ENCODE peak calls at places on chromosomes 12 and 14, in eight cellular contexts. T is transverse colon, K is cardiac fibroblast, J is heart right ventricle, H is HepG2, A is HCT116, B is heart left ventricle, Z is AG04450. E is an unnamed sample.

GRCh38 chr14:59274991-59275391 is 86.5 kb downstream of the DAAM1 start:
- DNase-seq in A (no peak), J (no peak), H (no peak), K (peak; percentile 35), Z (no peak), T (no peak), B (peak; percentile 27), E (no peak)

GRCh38 chr14:55351111-55351510 is 60.5 kb downstream of the ATG14 start:
- DNase-seq in K (no peak), J (no peak), B (no peak), A (no peak), Z (no peak), T (no peak), H (no peak), E (no peak)

GRCh38 chr14:53912121-53912520 is 44.5 kb downstream of the BMP4 start:
- DNase-seq in H (no peak), K (no peak), B (no peak), Z (no peak), T (no peak), J (no peak), A (no peak), E (no peak)

GRCh38 chr12:124497039-124497438 is 70.4 kb downstream of the NCOR2 start:
- DNase-seq in B (no peak), A (no peak), J (no peak), Z (no peak), T (no peak), H (no peak), K (peak; percentile 82), E (peak; percentile 84)

GRCh38 chr12:62684586-62685295 is 218.1 kb downstream of the MON2 start:
- DNase-seq in K (peak; percentile 83), H (no peak), Z (no peak), B (peak; percentile 71), A (no peak), J (peak; percentile 69), T (peak; percentile 27), E (peak; percentile 85)

GRCh38 chr14:38987781-38988180 is 115.3 kb downstream of the SEC23A start:
- DNase-seq in Z (no peak), A (no peak), B (no peak), T (no peak), J (no peak), K (no peak), H (no peak), E (no peak)

GRCh38 chr14:36768638-36769337 is 107.1 kb downstream of the PAX9 start:
- DNase-seq in J (no peak), B (no peak), K (no peak), H (no peak), T (no peak), Z (no peak), A (no peak), E (no peak)

GRCh38 chr12:108670066-108670631 is 36.5 kb upstream of the SELPLG start:
- DNase-seq in Z (no peak), B (no peak), J (no peak), T (no peak), K (no peak), A (no peak), H (no peak), E (no peak)

GRCh38 chr12:132407525-132407924 is 78.1 kb upstream of the GALNT9 start:
- DNase-seq in A (no peak), H (no peak), J (no peak), B (no peak), Z (no peak), T (no peak), K (peak; percentile 63), E (no peak)

GRCh38 chr14:105507247-105507646 is 16.2 kb downstream of the TEDC1 start:
- DNase-seq in A (no peak), Z (no peak), H (no peak), B (no peak), T (no peak), K (no peak), J (no peak), E (no peak)

GRCh38 chr12:120100630-120101029 is 15.9 kb downstream of the RAB35 start:
- DNase-seq in A (no peak), J (peak; percentile 78), T (peak; percentile 46), Z (no peak), B (peak; percentile 77), K (peak; percentile 82), H (no peak), E (peak; percentile 33)

GRCh38 chr12:52867636-52868035 is 18.8 kb upstream of the KRT78 start:
- DNase-seq in T (peak; percentile 74), H (no peak), K (no peak), J (peak; percentile 54), A (no peak), Z (no peak), B (peak; percentile 54), E (no peak)

GRCh38 chr14:61607570-61608244 is 87.6 kb upstream of the HIF1A start:
- DNase-seq in B (no peak), T (no peak), K (no peak), A (no peak), Z (no peak), J (no peak), H (peak; percentile 15), E (no peak)

GRCh38 chr12:6605425-6606330 is 1.5 kb downstream of the CHD4 start:
- DNase-seq in Z (no peak), T (no peak), K (peak; percentile 35), A (no peak), J (peak; percentile 8), H (no peak), B (no peak), E (peak; percentile 23)
- TF ChIP-seq CTCF in Z (no peak), T (no peak), K (no peak), A (no peak), J (no peak), H (no peak), B (no peak), E (no peak)

DNA sequence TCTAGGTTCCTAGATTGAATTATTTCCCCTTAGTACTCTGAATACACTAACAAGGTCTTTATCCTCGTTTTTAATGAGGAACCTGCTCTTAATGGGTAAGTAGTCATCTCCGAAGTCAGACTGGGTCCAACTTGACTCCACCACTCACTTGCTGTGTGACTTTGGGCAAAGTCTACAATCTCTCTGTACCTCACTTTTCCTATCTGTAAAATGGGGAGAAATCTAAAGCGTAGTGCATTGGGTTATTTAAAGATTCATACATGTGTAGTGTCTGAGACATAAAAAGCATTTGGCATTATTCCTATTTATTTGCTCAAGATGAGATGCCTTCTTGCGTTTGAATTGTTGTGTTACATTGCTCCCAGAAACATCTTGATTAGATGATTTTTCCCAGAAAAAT is 51.5 kb downstream of the GTF2A1 start:
- DNase-seq in B (no peak), H (no peak), A (no peak), K (no peak), T (no peak), J (no peak), Z (no peak), E (no peak)
- H3K4me3 ChIP-seq in B (peak overlapping the region; percentile 68), H (peak overlapping the region; percentile 68), A (no peak overlapping the region), K (no peak overlapping the region), T (peak overlapping the region; percentile 76), J (peak overlapping the region; percentile 77), Z (peak overlapping the region; percentile 78), E (peak overlapping the region; percentile 66)

GRCh38 chr12:115898670-115899069 is 378.8 kb downstream of the MED13L start:
- DNase-seq in Z (no peak), K (no peak), H (no peak), J (no peak), B (no peak), T (no peak), A (no peak), E (no peak)

GRCh38 chr12:115897718-115898117 is 379.8 kb downstream of the MED13L start:
- DNase-seq in A (no peak), H (no peak), B (no peak), T (no peak), K (no peak), J (no peak), Z (no peak), E (no peak)

GRCh38 chr12:115891551-115891950 is 385.9 kb downstream of the MED13L start:
- DNase-seq in B (no peak), J (no peak), K (no peak), T (no peak), A (no peak), H (no peak), Z (no peak), E (no peak)

DNA sequence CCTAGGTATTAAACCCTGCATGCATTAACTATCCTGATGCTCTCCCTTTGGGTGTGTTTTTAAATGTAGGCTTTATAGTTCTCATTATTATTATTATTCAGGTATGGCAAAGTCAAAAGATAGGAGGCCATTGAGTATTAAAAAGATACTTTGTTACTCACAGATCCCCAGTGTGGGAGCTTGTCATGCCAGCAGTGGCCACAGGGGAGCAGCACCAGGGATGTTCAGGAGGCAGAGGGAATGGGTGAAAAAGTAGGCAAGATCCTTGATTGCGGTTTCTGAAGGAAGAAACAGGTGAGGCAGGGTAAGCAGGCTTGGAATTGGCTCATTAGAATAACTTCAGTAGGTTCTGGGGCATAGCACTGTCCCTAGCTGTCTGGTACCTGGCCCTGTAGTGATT is 382.2 kb downstream of the MED13L start:
- DNase-seq in A (no peak), T (no peak), H (no peak), B (no peak), Z (no peak), K (no peak), J (no peak), E (peak; percentile 4)
- TF ChIP-seq CTCF in A (no peak), T (no peak), H (peak; percentile 47), B (no peak), Z (peak; percentile 51), K (peak; percentile 32), J (no peak), E (peak; percentile 56)

DNA sequence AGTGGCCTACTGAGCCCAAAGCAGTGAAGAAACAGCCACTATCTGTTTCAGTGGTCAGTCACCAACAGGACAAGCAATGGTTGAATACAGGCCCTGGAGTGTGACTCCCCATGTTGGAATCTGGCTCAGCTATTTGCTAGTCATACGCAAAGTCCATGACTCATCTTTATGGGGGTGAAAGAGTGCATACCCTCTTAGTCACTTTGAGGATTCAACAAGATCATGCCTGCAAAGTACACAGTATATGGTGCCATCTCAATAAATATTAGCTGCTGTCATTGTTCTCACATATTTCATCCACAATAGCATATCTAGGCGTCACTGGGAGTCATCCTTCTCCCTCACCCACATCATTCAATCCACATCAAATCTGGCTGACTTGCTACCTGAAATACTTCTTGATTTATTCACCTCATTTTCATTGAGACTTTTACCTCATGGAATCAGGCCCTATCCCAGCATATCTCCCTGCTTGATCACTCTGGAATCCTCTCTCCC is 26.4 kb upstream of the STAB2 start:
- DNase-seq in Z (peak; percentile 77), B (no peak), T (no peak), K (peak; percentile 84), A (peak; percentile 91), J (no peak), H (peak; percentile 72), E (peak; percentile 92)
- H3K4me3 ChIP-seq in Z (no peak overlapping the region), B (no peak overlapping the region), T (no peak overlapping the region), K (no peak overlapping the region), A (no peak overlapping the region), J (no peak overlapping the region), H (no peak overlapping the region), E (no peak overlapping the region)

GRCh38 chr12:27123642-27124041 is 41.3 kb upstream of the C12orf71 start:
- DNase-seq in A (no peak), T (no peak), H (peak; percentile 27), Z (no peak), B (no peak), K (peak; percentile 24), J (no peak), E (peak; percentile 21)
- TF ChIP-seq CTCF in A (peak; percentile 37), T (no peak), H (peak; percentile 44), Z (no peak), B (peak; percentile 14), K (no peak), J (no peak), E (no peak)